ENCODE peak calls at places on chromosomes 12 and 14, in eight cellular contexts. B, X, A, C, N, Z, O and W are unnamed samples.

GRCh38 chr12:63457857-63458256 is 210.4 kb downstream of the DPY19L2 start:
- DNase-seq in O (no peak), C (no peak), B (no peak), N (no peak), Z (no peak), A (no peak), X (no peak), W (no peak)

GRCh38 chr12:80400591-80400991 is 43.4 kb upstream of the PTPRQ start:
- DNase-seq in X (peak), A (no peak), O (peak), N (no peak), B (peak), C (no peak), Z (no peak), W (no peak)

GRCh38 chr14:89465894-89466293 is 48.9 kb upstream of the FOXN3 start:
- DNase-seq in Z (no peak), N (no peak), X (no peak), C (no peak), B (peak), A (no peak), O (no peak), W (no peak)

GRCh38 chr14:87131879-87132278 is 861.1 kb downstream of the GALC start:
- DNase-seq in C (no peak), X (no peak), Z (peak), B (no peak), A (no peak), O (peak), N (no peak), W (no peak)

GRCh38 chr12:80702889-80703605 is 4.4 kb upstream of the MYF6 start:
- DNase-seq in B (no peak), N (no peak), X (no peak), A (no peak), O (peak), Z (peak), C (no peak), W (no peak)

GRCh38 chr12:68559246-68559645 is 51.5 kb upstream of the RAP1B start:
- DNase-seq in X (no peak), N (no peak), O (peak), B (no peak), Z (peak), C (no peak), A (no peak), W (no peak)

GRCh38 chr14:32457213-32457920 is 128.3 kb downstream of the AKAP6 start:
- DNase-seq in A (no peak), X (peak), B (no peak), O (peak), Z (no peak), C (no peak), N (no peak), W (no peak)

GRCh38 chr12:69423037-69423905 is 46.9 kb upstream of the FRS2 start:
- DNase-seq in N (no peak), O (no peak), C (no peak), B (no peak), A (no peak), Z (no peak), X (no peak), W (no peak)

GRCh38 chr12:121958521-121959240 is 40.3 kb downstream of the CFAP251 start:
- DNase-seq in N (no peak), Z (no peak), A (no peak), B (no peak), X (no peak), C (no peak), O (peak), W (no peak)

GRCh38 chr14:96407980-96408570 is 16.1 kb downstream of the AK7 start:
- DNase-seq in X (no peak), B (no peak), O (no peak), N (no peak), Z (no peak), C (no peak), A (no peak), W (no peak)

GRCh38 chr12:77377622-77378021 is 312.3 kb upstream of the E2F7 start:
- DNase-seq in B (no peak), C (no peak), N (no peak), A (no peak), O (no peak), Z (no peak), X (no peak), W (no peak)

GRCh38 chr12:47777741-47778558 is 4.9 kb downstream of the SLC48A1 start:
- DNase-seq in A (no peak), B (no peak), O (no peak), C (peak), X (peak), Z (no peak), N (peak), W (no peak)

GRCh38 chr14:60805881-60806569 is 71.5 kb downstream of the MNAT1 start:
- DNase-seq in X (no peak), C (no peak), B (no peak), Z (peak), N (no peak), O (peak), A (no peak), W (no peak)

GRCh38 chr14:66514206-66514605 is 6.3 kb downstream of the GPHN start:
- DNase-seq in O (no peak), X (no peak), A (no peak), Z (no peak), N (no peak), C (no peak), B (no peak), W (no peak)

GRCh38 chr12:124869011-124869665 is 5.5 kb upstream of the SCARB1 start:
- DNase-seq in C (no peak), N (peak), O (no peak), A (no peak), X (no peak), Z (no peak), B (no peak), W (no peak)

GRCh38 chr14:69079188-69079742 is 73.7 kb downstream of the DCAF5 start:
- DNase-seq in A (no peak), B (no peak), N (no peak), C (no peak), Z (peak), X (no peak), O (peak), W (no peak)

GRCh38 chr14:62847168-62847567 is 198.1 kb downstream of the KCNH5 start:
- DNase-seq in C (no peak), X (no peak), B (no peak), N (no peak), O (no peak), Z (no peak), A (no peak), W (no peak)

GRCh38 chr12:18752947-18753346 is 15.0 kb downstream of the CAPZA3 start:
- DNase-seq in X (no peak), N (no peak), B (no peak), C (no peak), A (no peak), O (no peak), Z (no peak), W (no peak)

DNA sequence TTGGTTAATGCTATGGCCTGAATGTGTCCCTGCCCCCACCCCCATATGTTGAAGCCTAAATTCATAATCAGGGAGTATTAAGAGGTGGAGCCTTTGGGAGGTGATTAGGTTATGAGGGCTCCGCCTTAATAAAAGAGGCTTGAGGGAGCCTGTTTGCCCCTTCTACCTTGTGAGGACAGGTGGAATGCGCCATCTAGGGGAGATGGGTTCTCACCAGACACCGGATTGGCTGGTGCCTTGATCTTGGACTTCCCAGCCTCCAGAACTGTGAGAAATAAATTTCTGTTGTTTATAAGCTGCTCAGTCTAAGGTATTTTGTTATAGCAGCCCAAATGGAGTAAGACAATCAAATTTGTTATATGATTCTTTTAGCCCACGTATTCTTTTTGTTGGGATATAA is 148.3 kb downstream of the PTCSC3 start:
- DNase-seq in X (no peak), A (no peak), N (no peak), B (no peak), C (no peak), O (no peak), Z (peak), W (no peak)
- TF ChIP-seq CTCF in X (peak), A (no peak), N (no peak), B (no peak), C (no peak), O (no peak), Z (peak), W (no peak)

DNA sequence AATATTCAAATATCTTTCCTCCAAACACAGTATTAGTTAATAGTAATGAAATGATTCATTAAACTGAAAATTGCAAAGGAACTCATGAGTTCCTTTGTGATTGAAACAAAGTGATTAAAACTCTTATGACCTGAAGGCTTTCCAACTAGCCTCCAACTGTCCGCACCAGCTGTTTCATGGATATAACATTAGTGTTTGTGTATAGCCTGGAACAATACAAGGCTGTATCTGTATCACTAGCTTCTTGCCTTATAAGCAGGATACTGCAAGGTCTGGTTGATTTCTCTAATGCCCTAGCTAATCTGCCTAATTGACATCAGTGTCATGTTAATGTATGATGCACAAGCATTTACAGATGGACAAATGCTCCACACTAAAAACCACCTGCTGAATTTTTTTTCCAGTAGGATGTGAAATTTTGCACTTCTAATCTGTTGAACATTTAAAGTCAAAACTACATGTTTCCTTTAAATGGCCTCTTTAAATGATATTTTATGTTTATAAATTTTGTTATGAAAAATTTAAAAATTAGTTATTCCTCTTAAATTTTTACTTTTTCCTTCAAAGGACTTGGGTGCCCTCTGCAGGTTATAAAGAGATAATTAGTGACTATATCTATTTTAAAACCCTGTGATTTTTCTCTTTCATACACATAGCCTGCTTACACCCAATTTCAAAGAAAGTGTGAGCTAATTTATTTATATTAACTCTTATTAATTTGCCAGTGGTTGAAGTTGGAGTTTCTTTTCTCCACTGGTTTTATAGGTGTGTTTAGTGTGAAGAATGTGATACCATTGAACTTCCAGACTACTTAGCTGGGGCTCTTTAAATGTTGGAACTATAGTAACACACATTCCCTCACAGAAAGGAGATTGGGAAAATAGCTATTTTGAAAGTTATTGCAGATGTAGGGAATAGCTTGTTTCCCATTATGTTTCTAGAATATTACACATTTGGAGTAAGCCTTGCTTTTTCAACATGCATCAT is 25.4 kb downstream of the AP5M1 start:
- DNase-seq in X (no peak), N (no peak), C (no peak), A (no peak), B (no peak), O (peak), Z (peak), W (no peak)
- TF ChIP-seq CTCF in X (peak), N (peak), C (peak), A (peak), B (peak), O (no peak), Z (peak), W (peak)

DNA sequence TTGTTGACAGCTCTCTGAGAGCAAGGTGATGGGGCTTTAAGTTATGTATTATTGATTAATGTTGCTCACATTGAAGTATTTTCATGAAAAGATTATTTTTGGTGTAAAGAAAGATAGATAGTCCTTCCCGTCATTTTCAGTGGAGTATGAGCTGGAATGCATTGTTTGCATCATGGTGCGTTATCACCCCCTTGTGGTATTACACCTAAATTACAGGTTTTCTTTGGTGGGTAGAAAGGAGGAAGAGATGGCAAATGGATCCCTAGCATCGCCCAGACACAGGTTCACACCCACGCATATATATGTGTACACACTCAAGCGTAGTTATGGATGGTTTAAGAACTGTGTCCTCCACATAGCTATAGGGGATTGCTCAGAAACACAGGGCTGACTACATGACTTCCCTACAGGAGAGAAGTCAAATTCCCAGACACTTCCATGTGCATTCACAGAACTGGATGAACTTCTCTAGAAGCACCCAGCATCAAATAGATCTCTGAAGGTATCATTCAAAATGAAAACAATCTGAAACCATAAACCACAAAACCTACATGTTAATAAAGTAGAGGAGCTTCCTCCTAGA is 14.4 kb upstream of the SERPINA10 start:
- DNase-seq in A (no peak), C (no peak), Z (peak), B (no peak), N (no peak), O (no peak), X (no peak), W (no peak)
- TF ChIP-seq CTCF in A (no peak), C (peak), Z (peak), B (peak), N (no peak), O (no peak), X (peak), W (peak)

GRCh38 chr12:89421093-89421835 is 69.0 kb upstream of the DUSP6 start:
- DNase-seq in Z (no peak), A (no peak), N (no peak), B (no peak), O (no peak), C (no peak), X (no peak), W (no peak)
- TF ChIP-seq CTCF in Z (peak), A (no peak), N (no peak), B (peak), O (no peak), C (no peak), X (peak), W (peak)

DNA sequence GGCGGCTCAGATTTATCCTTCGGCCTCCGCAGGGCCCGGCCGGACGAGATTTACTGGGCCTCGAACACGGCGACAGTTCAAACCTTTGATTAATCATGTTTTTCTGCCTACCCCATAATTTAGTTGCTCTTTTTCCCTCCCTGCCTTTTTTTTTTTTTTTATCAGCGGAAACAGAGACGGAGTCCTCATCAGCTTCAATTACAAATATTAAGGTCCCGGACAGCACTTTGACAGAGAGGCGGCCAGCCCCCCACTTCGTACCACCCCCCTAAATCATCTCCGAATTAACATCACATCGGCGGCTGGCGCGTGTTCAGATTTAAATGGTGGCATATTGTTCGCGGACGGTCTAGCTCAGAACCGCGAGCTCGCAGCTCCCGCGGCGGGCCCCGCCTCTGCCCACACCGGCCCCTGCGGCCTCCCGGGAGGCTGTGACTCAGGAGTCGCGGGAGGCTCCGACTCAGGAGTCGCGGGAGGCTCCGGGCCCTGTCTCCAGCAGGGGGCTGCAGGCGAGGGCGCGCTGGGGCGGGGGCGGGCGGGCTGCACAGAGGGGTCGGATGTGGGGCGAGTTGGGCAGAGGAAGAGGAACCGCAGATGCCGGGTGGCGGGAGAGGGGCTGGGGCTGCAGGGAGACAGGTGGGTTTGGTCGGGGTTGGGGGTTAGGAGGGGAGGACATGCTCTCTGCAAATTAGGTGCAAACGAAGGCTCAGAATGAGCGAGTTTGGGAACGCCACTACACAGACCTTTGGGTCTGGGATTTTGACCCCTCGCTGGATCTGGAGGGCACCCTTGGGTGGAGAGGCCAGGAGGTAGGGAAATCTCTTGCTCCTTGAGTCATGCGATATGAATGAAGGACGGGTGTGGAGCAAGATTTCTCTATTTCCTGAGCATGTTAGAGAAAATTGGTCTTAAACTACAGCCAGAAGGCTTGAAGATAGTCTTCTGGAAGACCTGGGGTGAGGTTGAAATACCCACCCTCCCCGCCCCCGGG is 19.6 kb upstream of the ATP5MC2 start:
- DNase-seq in C (peak), N (no peak), A (no peak), X (peak), Z (peak), O (peak), B (peak), W (peak)
- TF ChIP-seq CTCF in C (no peak), N (no peak), A (no peak), X (no peak), Z (no peak), O (no peak), B (peak), W (peak)

DNA sequence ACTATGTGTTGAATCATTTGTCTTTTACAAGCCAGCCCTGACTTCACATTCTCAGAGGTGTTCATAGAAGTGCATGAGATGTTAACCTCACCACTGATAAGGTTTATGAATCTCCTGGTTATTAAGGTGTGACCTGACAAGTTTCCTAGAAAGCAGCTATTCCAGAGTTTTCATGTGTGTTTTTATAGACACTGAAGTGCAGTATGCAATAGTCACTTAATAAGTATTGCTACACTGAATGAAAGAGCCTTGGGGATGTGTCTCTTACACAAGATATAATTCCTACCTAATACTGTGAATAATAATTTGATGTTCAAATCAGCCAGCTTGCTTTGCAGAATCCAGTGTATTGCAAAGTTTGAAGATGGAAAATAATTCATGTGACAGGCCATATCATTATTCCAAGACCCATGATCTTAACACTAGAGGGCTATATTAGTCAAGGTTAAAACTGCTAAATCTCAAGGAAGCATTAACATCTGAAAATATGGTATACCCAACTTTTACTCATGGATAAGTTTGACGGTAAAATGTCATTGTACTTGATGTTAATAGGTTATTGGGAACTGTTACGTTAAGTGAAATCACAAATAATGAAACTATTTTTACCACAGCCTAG is 13.0 kb downstream of the SLC25A3 start:
- DNase-seq in C (no peak), Z (no peak), O (no peak), A (no peak), X (no peak), N (no peak), B (no peak), W (no peak)
- TF ChIP-seq CTCF in C (no peak), Z (peak), O (no peak), A (no peak), X (peak), N (no peak), B (no peak), W (no peak)

GRCh38 chr12:112855375-112855774 is 51.4 kb upstream of the OAS1 start:
- DNase-seq in O (no peak), N (no peak), A (no peak), B (no peak), C (no peak), Z (peak), X (peak), W (no peak)
- TF ChIP-seq CTCF in O (no peak), N (no peak), A (no peak), B (no peak), C (no peak), Z (peak), X (peak), W (peak)